ENCODE peak calls at places on chromosomes 11 and 22, in ten cellular contexts. O is HCEC 1CT; J is HT-29; R is fibroblast of gingiva; Z is stimulated activated CD4-positive, alpha-beta T cell treated with anti-CD3 and anti-CD28 coated beads, Interleukin-12 subunit alpha, Interleukin-12 subunit beta, amount 100 ng/mL, for 24 hours; F is activated naive CD4-positive, alpha-beta T cell treated with Interleukin-2 at 50 U/mL for 16 hours; V is tibial artery; X is kidney tubule cell; P is amniotic epithelial cell; A is tibial nerve. U is an unnamed sample.

GRCh38 chr11:131186629-131187075 is 183.8 kb upstream of the NTM start:
- DNase-seq in J (no peak), R (no peak), P (no peak), O (no peak), Z (no peak), X (no peak), V (no peak), F (no peak), A (no peak), U (no peak)

GRCh38 chr11:108115495-108116140 is 5.7 kb upstream of the ACAT1 start:
- DNase-seq in J (no peak), O (peak), P (peak), R (peak), F (no peak), A (peak), X (peak), Z (no peak), V (peak), U (peak)

GRCh38 chr11:118604566-118604965 is 2.8 kb upstream of the PHLDB1 start:
- DNase-seq in F (no peak), X (no peak), Z (no peak), A (no peak), P (no peak), V (no peak), R (no peak), J (no peak), O (no peak), U (no peak)

GRCh38 chr22:48819232-48819631 is 1008.4 kb downstream of the BRD1 start:
- DNase-seq in P (no peak), V (no peak), A (no peak), O (no peak), Z (no peak), J (no peak), X (no peak), R (no peak), F (no peak), U (no peak)

GRCh38 chr11:10659339-10660216 is 34.0 kb downstream of the IRAG1 start:
- DNase-seq in F (no peak), V (peak), X (peak), O (peak), Z (no peak), A (peak), J (peak), R (peak), P (peak), U (peak)

GRCh38 chr22:21092797-21093554 is 47.2 kb downstream of the LRRC74B start:
- DNase-seq in J (no peak), V (no peak), P (no peak), X (no peak), F (no peak), O (no peak), Z (no peak), R (no peak), A (no peak), U (no peak)

GRCh38 chr11:43316451-43316850 is 4.7 kb downstream of the API5 start:
- DNase-seq in V (no peak), F (no peak), O (no peak), Z (no peak), A (no peak), P (peak), X (peak), R (no peak), J (no peak), U (peak)

GRCh38 chr22:37884420-37884819 is 21.7 kb upstream of the MICALL1 start:
- DNase-seq in A (no peak), R (peak), O (no peak), J (no peak), F (no peak), Z (no peak), P (no peak), X (no peak), V (no peak), U (no peak)

GRCh38 chr11:123859731-123860130 is 25.7 kb downstream of the TMEM225 start:
- DNase-seq in Z (no peak), R (no peak), V (no peak), A (no peak), F (no peak), J (no peak), P (no peak), X (no peak), O (no peak), U (no peak)

GRCh38 chr11:124193221-124193945 is 10.2 kb downstream of the OR10D3 start:
- DNase-seq in Z (no peak), J (no peak), F (no peak), R (peak), O (no peak), P (no peak), V (no peak), X (no peak), A (no peak), U (no peak)

GRCh38 chr11:108319541-108320145 is 96.8 kb downstream of the ATM start:
- DNase-seq in P (no peak), V (no peak), Z (no peak), R (peak), J (no peak), A (no peak), O (peak), F (no peak), X (no peak), U (no peak)

GRCh38 chr11:135035282-135035681 is 623.2 kb upstream of the B3GAT1 start:
- DNase-seq in V (no peak), O (no peak), P (no peak), Z (no peak), R (no peak), J (no peak), A (no peak), F (no peak), X (no peak), U (no peak)

GRCh38 chr11:440065-441042 is 1.5 kb downstream of the ANO9 start:
- DNase-seq in P (no peak), O (no peak), A (no peak), R (no peak), V (no peak), J (no peak), X (no peak), Z (no peak), F (no peak), U (no peak)

GRCh38 chr11:43952401-43953342 is 10.2 kb downstream of the C11orf96 start:
- DNase-seq in V (no peak), A (no peak), X (no peak), O (no peak), P (no peak), R (no peak), J (no peak), Z (no peak), F (no peak), U (no peak)

GRCh38 chr11:66542362-66542761 is 3.5 kb downstream of the ZDHHC24 start:
- DNase-seq in O (no peak), X (no peak), A (no peak), Z (no peak), P (peak), R (no peak), J (no peak), V (no peak), F (no peak), U (no peak)

GRCh38 chr11:15967166-15967565 is 389.2 kb downstream of the SOX6 start:
- DNase-seq in P (no peak), X (peak), O (no peak), A (no peak), J (peak), Z (no peak), F (no peak), R (peak), V (no peak), U (peak)

GRCh38 chr11:23570828-23571227 is 710.6 kb upstream of the CCDC179 start:
- DNase-seq in P (no peak), A (no peak), J (no peak), X (no peak), Z (no peak), R (no peak), F (no peak), O (peak), V (no peak), U (no peak)